ENCODE peak calls at places on chromosome 15, in four cellular contexts. Z is ovary, F is suprapubic skin, W is spleen. L is an unnamed sample.

GRCh38 chr15:56586206-56586605 is 121.3 kb upstream of the MNS1 start:
- DNase-seq in F (no peak), W (no peak), Z (no peak), L (no peak)

GRCh38 chr15:88986949-88987589 is 73.9 kb upstream of the MFGE8 start:
- DNase-seq in Z (no peak), F (no peak), W (no peak), L (no peak)

GRCh38 chr15:45628136-45628535 is 6.7 kb upstream of the SQOR start:
- DNase-seq in W (no peak), Z (no peak), F (no peak), L (no peak)

GRCh38 chr15:78075490-78076230 is 1.9 kb downstream of the TBC1D2B start:
- DNase-seq in Z (peak), F (no peak), W (no peak), L (no peak)

GRCh38 chr15:99486371-99487336 is 79.1 kb upstream of the MEF2A start:
- DNase-seq in W (peak), F (peak), Z (peak), L (peak)

GRCh38 chr15:40380636-40381035 is 1.9 kb upstream of the KNSTRN start:
- DNase-seq in W (no peak), Z (no peak), F (no peak), L (no peak)

GRCh38 chr15:96818861-96819260 is 488.4 kb downstream of the NR2F2 start:
- DNase-seq in W (no peak), Z (no peak), F (no peak), L (no peak)

GRCh38 chr15:93019091-93019490 is 69.9 kb downstream of the RGMA start:
- DNase-seq in Z (no peak), F (no peak), W (no peak), L (no peak)

GRCh38 chr15:45918839-45919238 is 284.0 kb downstream of the SQOR start:
- DNase-seq in Z (no peak), W (no peak), F (no peak), L (no peak)

GRCh38 chr15:39860200-39860599 is 59.9 kb downstream of the GPR176 start:
- DNase-seq in W (no peak), F (no peak), Z (no peak), L (no peak)

GRCh38 chr15:88069561-88069960 is 187.0 kb downstream of the NTRK3 start:
- DNase-seq in F (no peak), Z (no peak), W (no peak), L (no peak)

GRCh38 chr15:101128191-101128590 is 123.7 kb downstream of the CHSY1 start:
- DNase-seq in W (peak), Z (no peak), F (no peak), L (no peak)

GRCh38 chr15:57148236-57148635 is 228.1 kb upstream of the CGNL1 start:
- DNase-seq in Z (no peak), W (no peak), F (no peak), L (no peak)

GRCh38 chr15:29569533-29570092 is 252.7 kb downstream of the TJP1 start:
- DNase-seq in Z (no peak), F (no peak), W (no peak), L (no peak)

GRCh38 chr15:77863491-77864105 is 213.9 kb downstream of the TBC1D2B start:
- DNase-seq in F (peak), Z (no peak), W (peak), L (peak)

GRCh38 chr15:90617171-90617570 is 87.4 kb downstream of the CRTC3 start:
- DNase-seq in F (no peak), W (no peak), Z (no peak), L (no peak)

GRCh38 chr15:101049856-101050646 is 130.9 kb downstream of the LRRK1 start:
- DNase-seq in Z (peak), F (peak), W (peak), L (no peak)

GRCh38 chr15:90231028-90232017 is 2.4 kb downstream of the CIB1 start:
- DNase-seq in F (no peak), W (peak), Z (no peak), L (peak)

GRCh38 chr15:52112203-52112750 is 298 bp downstream of the BCL2L10 start:
- DNase-seq in Z (no peak), F (no peak), W (peak), L (peak)

GRCh38 chr15:85030301-85031049 is 48.8 kb downstream of the PDE8A start:
- DNase-seq in F (no peak), Z (no peak), W (no peak), L (no peak)

GRCh38 chr15:98111806-98112205 is 151.3 kb downstream of the ARRDC4 start:
- DNase-seq in Z (no peak), F (no peak), W (no peak), L (no peak)

GRCh38 chr15:85771781-85772445 is 22.8 kb downstream of the KLHL25 start:
- DNase-seq in Z (peak), W (no peak), F (peak), L (peak)

GRCh38 chr15:101308604-101309435 is 13.8 kb upstream of the SNRPA1 start:
- DNase-seq in Z (no peak), F (no peak), W (peak), L (peak)

GRCh38 chr15:36469567-36469966 is 109.9 kb upstream of the CDIN1 start:
- DNase-seq in W (no peak), Z (no peak), F (no peak), L (no peak)

GRCh38 chr15:45827275-45827674 is 192.4 kb downstream of the SQOR start:
- DNase-seq in Z (no peak), F (no peak), W (no peak), L (no peak)

GRCh38 chr15:75153084-75153483 is 48.6 kb upstream of the C15orf39 start:
- DNase-seq in W (no peak), F (no peak), Z (no peak), L (no peak)

GRCh38 chr15:65690778-65691177 is 69.0 kb downstream of the SLC24A1 start:
- DNase-seq in W (no peak), F (no peak), Z (no peak), L (no peak)

GRCh38 chr15:22949074-22949547 is 31.1 kb downstream of the CYFIP1 start:
- DNase-seq in F (no peak), Z (peak), W (peak), L (no peak)

GRCh38 chr15:98381446-98381845 is 266.9 kb upstream of the IGF1R start:
- DNase-seq in W (no peak), Z (no peak), F (no peak), L (no peak)

GRCh38 chr15:101047301-101047781 is 128.2 kb downstream of the LRRK1 start:
- DNase-seq in F (peak), Z (peak), W (peak), L (peak)

GRCh38 chr15:70094690-70095311 is 2.9 kb downstream of the TLE3 start:
- DNase-seq in Z (no peak), F (no peak), W (peak), L (no peak)

GRCh38 chr15:101579766-101580165 is 72.4 kb downstream of the TM2D3 start:
- DNase-seq in W (no peak), Z (no peak), F (no peak), L (no peak)

GRCh38 chr15:28955686-28956421 is 70.1 kb downstream of the APBA2 start:
- DNase-seq in F (no peak), W (peak), Z (no peak), L (no peak)

GRCh38 chr15:94238539-94239118 is 7.3 kb downstream of the MCTP2 start:
- DNase-seq in Z (no peak), F (no peak), W (no peak), L (no peak)

GRCh38 chr15:23576034-23576433 is 10.6 kb downstream of the MKRN3 start:
- DNase-seq in W (no peak), F (no peak), Z (no peak), L (no peak)

GRCh38 chr15:52537459-52537858 is 8.8 kb upstream of the MYO5A start:
- DNase-seq in F (no peak), W (no peak), Z (no peak), L (peak)

GRCh38 chr15:56943398-56943797 is 25.0 kb downstream of the TCF12 start:
- DNase-seq in Z (no peak), W (no peak), F (no peak), L (no peak)

GRCh38 chr15:50828610-50829206 is 63.2 kb upstream of the SPPL2A start:
- DNase-seq in F (no peak), W (no peak), Z (no peak), L (no peak)

GRCh38 chr15:33200444-33200843 is 5.9 kb upstream of the FMN1 start:
- DNase-seq in W (no peak), Z (no peak), F (no peak), L (no peak)

GRCh38 chr15:33200903-33201302 is 6.4 kb upstream of the FMN1 start:
- DNase-seq in Z (no peak), W (no peak), F (no peak), L (no peak)

GRCh38 chr15:33197636-33198035 is 3.1 kb upstream of the FMN1 start:
- DNase-seq in Z (no peak), F (no peak), W (no peak), L (no peak)

GRCh38 chr15:33204087-33204486 is 9.6 kb upstream of the FMN1 start:
- DNase-seq in F (no peak), Z (no peak), W (no peak), L (no peak)

DNA sequence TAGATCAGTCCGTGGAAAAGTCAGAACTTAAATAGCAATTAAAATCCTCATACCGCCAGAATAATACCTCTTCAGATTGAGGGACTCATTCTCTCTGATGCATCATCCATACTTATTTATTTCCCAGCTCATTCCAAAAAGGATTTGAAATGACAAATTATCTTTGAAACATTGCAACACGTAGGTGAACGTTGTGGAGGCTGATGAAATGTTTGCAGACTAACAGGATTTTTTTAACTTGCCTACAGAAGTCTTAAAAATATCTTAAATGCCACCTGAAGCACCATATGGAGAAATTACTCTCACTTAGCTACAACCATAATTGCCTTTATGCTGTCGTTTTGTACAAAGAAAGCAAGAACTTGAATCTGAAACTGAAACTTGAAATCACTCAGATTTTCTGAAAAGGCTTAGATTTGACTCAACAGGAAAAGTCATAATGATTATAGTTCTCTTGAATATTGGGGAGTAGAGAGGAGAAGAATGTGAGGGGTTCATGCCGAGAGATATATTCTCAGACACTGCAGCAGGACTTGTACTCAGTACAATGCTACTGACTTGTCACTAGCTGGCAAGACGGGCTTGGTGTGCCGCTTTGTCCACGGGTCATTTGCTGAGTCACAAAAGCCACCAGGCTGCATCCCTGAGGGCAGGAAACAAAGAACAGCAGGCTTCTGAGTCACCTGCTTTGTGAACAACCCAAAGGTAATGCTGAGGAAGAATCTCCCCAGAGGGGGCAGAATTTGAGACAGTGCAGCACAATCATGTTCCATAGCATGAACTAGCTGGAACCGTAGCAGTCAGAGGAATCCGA is 7.1 kb upstream of the FMN1 start:
- DNase-seq in Z (no peak), W (peak), F (no peak), L (peak)
- H3K4me3 ChIP-seq in Z (no peak), W (peak), F (peak), L (no peak)

GRCh38 chr15:62391565-62392262 is 226.6 kb upstream of the C2CD4B start:
- DNase-seq in W (peak), Z (peak), F (no peak), L (peak)
- TF ChIP-seq POLR2A in W (no peak), Z (no peak), F (no peak), L (no peak)

GRCh38 chr15:68272797-68273271 is 4.7 kb upstream of the FEM1B start:
- DNase-seq in Z (no peak), F (no peak), W (no peak), L (no peak)
- H3K27ac ChIP-seq in Z (no peak), F (peak), W (no peak), L (no peak)

DNA sequence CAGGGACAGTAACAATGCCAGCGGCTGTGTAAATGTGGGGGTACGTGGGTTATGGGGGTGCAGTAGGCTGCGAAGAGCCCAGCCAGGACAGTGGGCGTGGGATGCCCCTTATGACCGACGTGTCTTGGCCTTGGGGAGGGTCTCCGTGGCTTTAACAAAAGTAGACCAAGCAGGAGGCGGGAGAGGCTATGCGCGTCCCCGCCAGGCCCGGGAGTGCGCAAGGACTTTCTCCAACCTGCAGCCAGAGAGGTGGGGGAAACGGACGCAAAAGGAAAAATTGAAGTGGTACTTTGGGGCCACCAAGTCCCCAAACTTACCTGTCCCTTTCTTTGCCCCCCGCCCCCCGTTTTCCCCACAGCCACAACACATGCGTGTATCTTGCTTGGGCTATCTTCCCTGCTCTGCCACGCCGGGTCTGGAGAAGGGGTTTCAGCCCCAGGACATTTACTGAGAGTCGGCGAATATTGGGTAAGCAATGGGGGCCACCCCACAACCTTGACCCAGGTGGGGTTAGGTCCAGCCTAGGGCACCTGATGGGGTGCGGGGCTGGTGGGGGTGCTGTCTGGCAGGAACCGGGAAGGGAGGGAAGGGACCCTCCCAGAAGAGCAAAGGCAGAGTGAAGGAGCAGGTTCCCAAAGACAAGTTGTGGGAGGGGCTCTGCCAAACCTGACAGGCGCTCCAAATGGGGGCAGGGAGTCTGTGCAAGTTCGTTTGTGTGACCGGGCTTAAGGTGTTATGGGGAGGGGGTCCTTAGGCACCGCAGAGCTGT is 647 bp downstream of the ISLR2 start:
- DNase-seq in Z (no peak), W (no peak), F (no peak), L (no peak)
- H3K4me3 ChIP-seq in Z (no peak), W (no peak), F (no peak), L (no peak)

DNA sequence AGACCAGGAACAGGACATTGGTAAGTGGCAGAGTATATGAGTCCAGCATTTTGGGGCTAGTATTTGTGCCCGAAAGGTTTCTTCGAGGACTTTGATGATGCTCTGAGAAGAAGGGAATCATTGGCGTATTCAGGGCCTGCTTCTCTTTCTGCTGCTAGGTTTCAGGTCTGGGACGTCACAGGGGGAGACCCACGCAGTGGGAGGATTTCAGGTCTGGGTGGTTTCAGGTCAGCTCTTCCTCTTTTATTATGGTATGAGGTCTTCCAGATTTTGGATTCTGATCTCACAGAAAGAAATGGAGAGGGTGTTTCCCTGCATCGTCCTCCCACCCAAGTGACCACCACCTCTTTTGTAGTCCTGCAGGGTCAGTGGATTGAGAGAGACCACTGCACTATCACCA is 62.5 kb downstream of the CDAN1 start:
- DNase-seq in W (no peak), F (no peak), Z (no peak), L (no peak)
- TF ChIP-seq POLR2A in W (no peak), F (no peak), Z (no peak), L (no peak)

DNA sequence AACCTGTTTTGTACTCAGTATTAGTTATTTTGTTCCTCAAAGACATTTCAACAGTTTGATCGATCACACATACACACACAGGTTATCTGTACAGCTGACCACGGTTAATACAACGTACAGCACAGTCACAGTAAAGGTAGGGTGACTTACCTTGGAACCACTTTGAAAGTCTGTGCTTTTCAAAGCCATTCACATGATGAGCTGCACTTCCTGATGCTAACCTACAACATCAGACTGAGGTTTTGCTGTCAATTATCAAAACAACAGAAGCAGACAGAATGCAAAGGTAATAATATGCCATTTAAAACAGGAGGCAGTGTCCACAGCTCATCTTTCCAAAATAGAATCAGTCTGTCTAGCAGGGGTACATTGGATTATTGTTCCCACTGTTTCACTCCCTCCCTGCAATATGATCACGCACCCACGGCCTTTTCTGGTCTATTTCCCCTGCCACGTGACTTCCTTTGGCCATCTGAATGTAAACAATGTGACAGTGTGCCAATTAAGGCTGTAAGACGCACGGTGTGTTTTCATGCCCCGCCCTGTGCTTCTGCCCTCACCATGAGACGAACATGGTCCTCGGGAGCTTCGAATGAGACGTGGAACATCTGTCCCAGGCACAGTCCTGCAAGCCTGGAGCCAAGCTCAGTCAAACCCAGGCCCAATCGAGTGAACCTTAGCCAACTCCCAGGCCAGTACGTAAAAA is 102.4 kb downstream of the FMN1 start:
- DNase-seq in F (no peak), W (no peak), Z (peak), L (no peak)
- H3K27ac ChIP-seq in F (no peak), W (no peak), Z (no peak), L (no peak)

GRCh38 chr15:26772588-26773484 is at the start of gene GABRB3:
- DNase-seq in W (no peak), Z (peak), F (no peak), L (peak)

GRCh38 chr15:26771168-26771916 is 1.5 kb downstream of the GABRB3 start:
- DNase-seq in F (no peak), W (no peak), Z (peak), L (peak)

GRCh38 chr15:26771917-26772587 is 814 bp downstream of the GABRB3 start:
- DNase-seq in Z (no peak), W (no peak), F (no peak), L (no peak)

GRCh38 chr15:26773485-26773877 is 615 bp upstream of the GABRB3 start:
- DNase-seq in Z (no peak), F (no peak), W (no peak), L (no peak)

GRCh38 chr15:26773917-26774316 is 1.1 kb upstream of the GABRB3 start:
- DNase-seq in Z (no peak), F (no peak), W (no peak), L (no peak)
- H3K4me3 ChIP-seq in Z (no peak), F (no peak), W (no peak), L (no peak)

GRCh38 chr15:72117698-72118399 is at the start of gene MYO9A:
- DNase-seq in F (peak), Z (peak), W (peak), L (peak)
- TF ChIP-seq POLR2A in F (peak), Z (peak), W (peak), L (peak)

GRCh38 chr15:48555244-48555804 is 90.2 kb downstream of the FBN1 start:
- DNase-seq in F (no peak), W (no peak), Z (no peak), L (no peak)
- H3K27ac ChIP-seq in F (no peak), W (no peak), Z (no peak), L (no peak)

GRCh38 chr15:43878466-43878865 is 51.7 kb downstream of the WDR76 start:
- DNase-seq in F (no peak), W (no peak), Z (no peak), L (no peak)
- H3K4me3 ChIP-seq in F (no peak), W (no peak), Z (no peak), L (no peak)

L was measured in right lobe of liver.